ENCODE peak calls at places on chromosomes 16 and 17, in six cellular contexts. H is stimulated activated CD4-positive, alpha-beta T cell treated with anti-CD3 and anti-CD28 coated beads, Interleukin-15, amount 100 ng/mL, for 1 hour; A is A549; R is transverse colon; X is right cardiac atrium; F is cardiac septum. D is an unnamed sample.

GRCh38 chr16:66746682-66747081 is 4.7 kb downstream of the DYNC1LI2 start:
- DNase-seq in A (no peak), R (no peak), F (no peak), X (no peak), H (no peak), D (no peak)

GRCh38 chr17:77754956-77755355 is 203.5 kb upstream of the TNRC6C start:
- DNase-seq in F (no peak), X (no peak), A (no peak), R (no peak), H (no peak), D (no peak)

GRCh38 chr17:20944014-20944905 is 98.6 kb downstream of the USP22 start:
- DNase-seq in R (peak), H (peak), X (no peak), F (no peak), A (peak), D (peak)

GRCh38 chr16:1456951-1457350 is 12.6 kb upstream of the CCDC154 start:
- DNase-seq in A (no peak), H (no peak), F (no peak), X (peak), R (no peak), D (no peak)

GRCh38 chr16:70348991-70349390 is 2.3 kb downstream of the DDX19A start:
- DNase-seq in A (no peak), H (no peak), F (no peak), R (no peak), X (no peak), D (no peak)

GRCh38 chr17:80123791-80124190 is 22.4 kb downstream of the GAA start:
- DNase-seq in R (no peak), F (no peak), A (no peak), X (no peak), H (no peak), D (no peak)

GRCh38 chr17:77957215-77957868 is 1.2 kb upstream of the TNRC6C start:
- DNase-seq in R (no peak), A (peak), X (no peak), H (no peak), F (no peak), D (peak)

GRCh38 chr17:18158022-18158600 is 25.5 kb upstream of the ALKBH5 start:
- DNase-seq in H (peak), F (peak), R (peak), X (peak), A (peak), D (peak)

GRCh38 chr16:13032911-13033310 is 131.5 kb downstream of the SHISA9 start:
- DNase-seq in X (no peak), H (no peak), F (no peak), R (no peak), A (no peak), D (no peak)

GRCh38 chr16:11196286-11196828 is 59.6 kb downstream of the SOCS1 start:
- DNase-seq in F (no peak), X (no peak), R (no peak), H (no peak), A (no peak), D (no peak)

GRCh38 chr17:58268774-58269556 is 11.8 kb downstream of the MPO start:
- DNase-seq in R (no peak), A (no peak), F (no peak), H (no peak), X (no peak), D (no peak)

GRCh38 chr17:3695723-3696411 is at the start of gene P2RX5:
- DNase-seq in R (peak), A (no peak), H (peak), X (no peak), F (no peak), D (peak)

GRCh38 chr17:82598256-82599011 is 49.8 kb downstream of the WDR45B start:
- DNase-seq in X (peak), H (no peak), R (no peak), A (no peak), F (no peak), D (no peak)

GRCh38 chr17:75897076-75898019 is 597 bp upstream of the TRIM65 start:
- DNase-seq in R (peak), X (peak), F (no peak), H (no peak), A (no peak), D (no peak)

GRCh38 chr16:11151156-11151904 is 104.7 kb downstream of the SOCS1 start:
- DNase-seq in F (no peak), X (peak), H (no peak), A (no peak), R (no peak), D (no peak)

GRCh38 chr16:1057252-1057932 is 15.2 kb upstream of the SSTR5 start:
- DNase-seq in X (peak), H (peak), R (peak), F (no peak), A (no peak), D (no peak)

GRCh38 chr16:50153648-50154368 is 702 bp downstream of the TENT4B start:
- DNase-seq in X (peak), A (no peak), F (peak), R (no peak), H (peak), D (peak)

GRCh38 chr17:42387663-42388380 is 420 bp downstream of the STAT3 start:
- DNase-seq in R (peak), X (peak), A (no peak), H (peak), F (peak), D (peak)

GRCh38 chr17:50471009-50471905 is 2.6 kb upstream of the CHAD start:
- DNase-seq in R (no peak), F (no peak), H (no peak), A (no peak), X (peak), D (no peak)

GRCh38 chr17:17042381-17042736 is at the start of gene MPRIP:
- DNase-seq in R (no peak), X (no peak), A (no peak), H (no peak), F (no peak), D (no peak)

GRCh38 chr16:71845639-71846431 is at the start of gene ATXN1L:
- DNase-seq in X (peak), F (peak), R (peak), A (peak), H (peak), D (peak)

GRCh38 chr16:28537076-28537475 is 1.7 kb downstream of the NUPR1 start:
- DNase-seq in A (no peak), H (no peak), X (no peak), R (no peak), F (no peak), D (no peak)